ENCODE peak calls at places on chromosome 18, in four cellular contexts. K is uterus, X is Ammon's horn, G is HuH-7.5. Q is an unnamed sample.

GRCh38 chr18:43559507-43559906 is 282.2 kb upstream of the SYT4 start:
- DNase-seq in K (no peak), X (no peak), G (no peak), Q (no peak)

GRCh38 chr18:12823892-12824291 is 60.1 kb downstream of the PTPN2 start:
- DNase-seq in K (no peak), X (no peak), G (no peak), Q (no peak)

GRCh38 chr18:50218432-50219197 is 23.7 kb upstream of the MYO5B start:
- DNase-seq in K (no peak), X (peak; percentile 25), G (no peak), Q (no peak)

GRCh38 chr18:12307871-12308385 is at the start of gene TUBB6:
- DNase-seq in K (peak; percentile 83), X (no peak), G (peak; percentile 93), Q (no peak)

GRCh38 chr18:11963991-11964484 is 17.3 kb upstream of the IMPA2 start:
- DNase-seq in K (peak; percentile 33), X (no peak), G (peak; percentile 54), Q (no peak)

GRCh38 chr18:26656944-26657536 is 108.7 kb upstream of the KCTD1 start:
- DNase-seq in K (peak; percentile 78), X (peak; percentile 60), G (peak; percentile 49), Q (no peak)

GRCh38 chr18:44552706-44553105 is 128.0 kb upstream of the SETBP1 start:
- DNase-seq in K (no peak), X (no peak), G (no peak), Q (no peak)

GRCh38 chr18:79784965-79785770 is 12.6 kb upstream of the KCNG2 start:
- DNase-seq in K (no peak), X (no peak), G (no peak), Q (no peak)

GRCh38 chr18:43830905-43831304 is 553.6 kb upstream of the SYT4 start:
- DNase-seq in K (no peak), X (peak; percentile 9), G (no peak), Q (no peak)

GRCh38 chr18:34048423-34048822 is 176.3 kb downstream of the NOL4 start:
- DNase-seq in K (no peak), X (peak; percentile 55), G (no peak), Q (no peak)

GRCh38 chr18:13446581-13447470 is 228.3 kb downstream of the LDLRAD4 start:
- DNase-seq in K (no peak), X (no peak), G (no peak), Q (no peak)

GRCh38 chr18:26863122-26863879 is 2.2 kb downstream of the AQP4 start:
- DNase-seq in K (peak; percentile 27), X (peak; percentile 88), G (peak; percentile 41), Q (no peak)

GRCh38 chr18:62566199-62566598 is 43.4 kb downstream of the ZCCHC2 start:
- DNase-seq in K (no peak), X (peak; percentile 85), G (no peak), Q (no peak)

GRCh38 chr18:59561596-59561995 is 135.6 kb downstream of the CCBE1 start:
- DNase-seq in K (no peak), X (no peak), G (no peak), Q (no peak)

GRCh38 chr18:9823805-9824473 is 61.8 kb upstream of the TXNDC2 start:
- DNase-seq in K (no peak), X (no peak), G (no peak), Q (no peak)

GRCh38 chr18:9742588-9743131 is 34.6 kb downstream of the RAB31 start:
- DNase-seq in K (no peak), X (peak; percentile 69), G (no peak), Q (no peak)

GRCh38 chr18:13375302-13376255 is 157.0 kb downstream of the LDLRAD4 start:
- DNase-seq in K (peak; percentile 81), X (no peak), G (no peak), Q (peak; percentile 43)

GRCh38 chr18:55779461-55779710 is 191.4 kb upstream of the TCF4 start:
- DNase-seq in K (no peak), X (no peak), G (no peak), Q (no peak)

GRCh38 chr18:62107881-62108280 is 79.0 kb downstream of the PIGN start:
- DNase-seq in K (no peak), X (no peak), G (no peak), Q (no peak)

GRCh38 chr18:61333746-61334490 is 688 bp downstream of the CDH20 start:
- DNase-seq in K (no peak), X (peak; percentile 62), G (no peak), Q (no peak)

GRCh38 chr18:64749884-64750283 is 601.0 kb upstream of the LINC00305 start:
- DNase-seq in K (no peak), X (no peak), G (no peak), Q (no peak)

GRCh38 chr18:42048150-42048549 is 93.1 kb downstream of the PIK3C3 start:
- DNase-seq in K (no peak), X (no peak), G (peak; percentile 9), Q (peak; percentile 73)

GRCh38 chr18:55880617-55881016 is 292.6 kb upstream of the TCF4 start:
- DNase-seq in K (no peak), X (no peak), G (no peak), Q (no peak)

GRCh38 chr18:55753643-55754255 is 165.8 kb upstream of the TCF4 start:
- DNase-seq in K (no peak), X (no peak), G (no peak), Q (peak; percentile 84)

GRCh38 chr18:65610939-65611338 is 139.9 kb upstream of the CDH7 start:
- DNase-seq in K (no peak), X (no peak), G (no peak), Q (no peak)

GRCh38 chr18:31447530-31448191 is at the start of gene DSG3:
- DNase-seq in K (no peak), X (no peak), G (no peak), Q (peak; percentile 84)

GRCh38 chr18:34738173-34738894 is 28.2 kb downstream of the DTNA start:
- DNase-seq in K (no peak), X (peak; percentile 42), G (peak; percentile 18), Q (peak; percentile 6)

GRCh38 chr18:29147944-29148343 is 971.0 kb upstream of the CDH2 start:
- DNase-seq in K (no peak), X (no peak), G (no peak), Q (peak; percentile 29)

GRCh38 chr18:57437433-57437781 is 2.2 kb downstream of the ONECUT2 start:
- DNase-seq in K (no peak), X (no peak), G (no peak), Q (no peak)

GRCh38 chr18:51520676-51521180 is 323.2 kb upstream of the MEX3C start:
- DNase-seq in K (no peak), X (no peak), G (no peak), Q (no peak)

GRCh38 chr18:67549946-67550345 is 33.4 kb upstream of the DSEL start:
- DNase-seq in K (no peak), X (no peak), G (no peak), Q (no peak)

GRCh38 chr18:63697261-63697660 is 5.5 kb upstream of the SERPINB11 start:
- DNase-seq in K (no peak), X (no peak), G (no peak), Q (no peak)

GRCh38 chr18:77059294-77059916 is 73.2 kb downstream of the MBP start:
- DNase-seq in K (no peak), X (no peak), G (peak; percentile 56), Q (no peak)

GRCh38 chr18:25231327-25231691 is 120.7 kb downstream of the ZNF521 start:
- DNase-seq in K (peak; percentile 63), X (no peak), G (no peak), Q (no peak)

GRCh38 chr18:57210711-57211411 is 64.0 kb downstream of the BOD1L2 start:
- DNase-seq in K (no peak), X (no peak), G (no peak), Q (no peak)

GRCh38 chr18:22713511-22713910 is 219.6 kb upstream of the RBBP8 start:
- DNase-seq in K (no peak), X (no peak), G (no peak), Q (no peak)

GRCh38 chr18:22503803-22504202 is 86.1 kb upstream of the CTAGE1 start:
- DNase-seq in K (peak; percentile 33), X (no peak), G (no peak), Q (no peak)

GRCh38 chr18:70228546-70228945 is 23.1 kb upstream of the RTTN start:
- DNase-seq in K (no peak), X (no peak), G (no peak), Q (no peak)

GRCh38 chr18:45046226-45046625 is 365.5 kb downstream of the SETBP1 start:
- DNase-seq in K (no peak), X (no peak), G (no peak), Q (no peak)

Q was measured in epithelial cell of prostate.